ENCODE peak calls at places on chromosomes 13 and 19, in nine cellular contexts. K, C, Y, I, U, W, O, X and B are unnamed samples.
A peak's percentile ranks its signal among the peaks of the same experiment; 100 is the strongest.

GRCh38 chr13:21579754-21580316 is 24.1 kb downstream of the MICU2 start:
- ATAC-seq in K (no peak), W (peak; percentile 94), Y (peak; percentile 67), O (no peak), I (peak; percentile 88), C (no peak), U (peak; percentile 71), X (no peak), B (peak; percentile 39)

GRCh38 chr13:47147784-47148062 is 250.9 kb upstream of the HTR2A start:
- ATAC-seq in C (peak; percentile 14), K (no peak), W (no peak), U (no peak), X (no peak), I (no peak), Y (no peak), O (no peak), B (no peak)

GRCh38 chr19:19050731-19051130 is 13.1 kb upstream of the SLC25A42 start:
- ATAC-seq in Y (no peak), X (no peak), U (no peak), I (no peak), O (no peak), K (no peak), C (no peak), W (no peak), B (no peak)

GRCh38 chr19:14089662-14090508 is 666 bp downstream of the SAMD1 start:
- ATAC-seq in I (peak; percentile 21), W (peak; percentile 18), O (no peak), Y (peak; percentile 25), C (peak; percentile 1), K (peak; percentile 5), U (peak; percentile 19), X (peak; percentile 5), B (peak; percentile 3)

GRCh38 chr13:93758575-93758974 is 532.0 kb downstream of the GPC6 start:
- ATAC-seq in X (no peak), I (no peak), O (no peak), K (no peak), U (no peak), W (peak; percentile 72), Y (peak; percentile 61), C (no peak), B (no peak)

GRCh38 chr13:97423300-97424045 is 10.5 kb upstream of the RAP2A start:
- ATAC-seq in I (no peak), U (no peak), O (peak; percentile 17), W (no peak), Y (no peak), X (no peak), K (peak; percentile 62), C (no peak), B (no peak)

GRCh38 chr19:23531231-23531790 is 136.0 kb upstream of the ZNF91 start:
- ATAC-seq in U (no peak), X (no peak), Y (no peak), W (no peak), K (no peak), I (no peak), C (no peak), O (no peak), B (no peak)

GRCh38 chr13:106407338-106407737 is 128.1 kb downstream of the EFNB2 start:
- ATAC-seq in U (no peak), I (no peak), K (no peak), C (no peak), Y (no peak), W (no peak), O (no peak), X (no peak), B (no peak)

GRCh38 chr19:40923934-40924391 is 41.9 kb upstream of the CYP2A7 start:
- ATAC-seq in X (peak; percentile 88), W (no peak), U (no peak), I (no peak), K (peak; percentile 88), C (peak; percentile 73), O (no peak), Y (no peak), B (no peak)

GRCh38 chr13:23871616-23872220 is 17.5 kb downstream of the MIPEP start:
- ATAC-seq in O (no peak), I (no peak), C (peak; percentile 69), K (peak; percentile 82), Y (no peak), W (no peak), U (no peak), X (no peak), B (no peak)

GRCh38 chr13:98972059-98972458 is 5.8 kb downstream of the DOCK9 start:
- ATAC-seq in W (no peak), K (no peak), X (no peak), C (no peak), U (no peak), O (no peak), I (no peak), Y (no peak), B (no peak)

GRCh38 chr13:84946144-84946543 is 853.1 kb downstream of the SLITRK6 start:
- ATAC-seq in K (no peak), I (no peak), C (no peak), W (no peak), U (no peak), X (no peak), Y (no peak), O (no peak), B (no peak)

GRCh38 chr19:42401365-42402303 is 11.5 kb upstream of the CNFN start:
- ATAC-seq in Y (peak; percentile 76), W (peak; percentile 79), O (peak; percentile 65), X (peak; percentile 82), K (peak; percentile 74), U (peak; percentile 54), I (peak; percentile 83), C (peak; percentile 76), B (peak; percentile 45)

GRCh38 chr13:30845297-30846214 is 60.5 kb upstream of the MEDAG start:
- ATAC-seq in K (peak; percentile 47), X (peak; percentile 47), I (no peak), U (peak; percentile 44), W (peak; percentile 39), O (no peak), Y (no peak), C (peak; percentile 28), B (peak; percentile 15)

GRCh38 chr13:94608586-94608985 is 6.9 kb downstream of the GPR180 start:
- ATAC-seq in I (no peak), U (no peak), C (no peak), O (no peak), K (no peak), Y (no peak), W (no peak), X (no peak), B (no peak)

GRCh38 chr13:51499841-51500240 is 47.0 kb upstream of the INTS6 start:
- ATAC-seq in O (no peak), I (no peak), Y (no peak), U (no peak), K (peak; percentile 73), X (no peak), W (no peak), C (no peak), B (no peak)

GRCh38 chr13:97798171-97798821 is 155.2 kb upstream of the IPO5 start:
- ATAC-seq in Y (no peak), W (no peak), O (no peak), K (no peak), X (no peak), C (no peak), U (no peak), I (no peak), B (peak; percentile 65)

GRCh38 chr13:79501538-79502232 is 20.7 kb downstream of the NDFIP2 start:
- ATAC-seq in O (no peak), U (no peak), C (no peak), I (no peak), K (peak; percentile 20), X (no peak), W (no peak), Y (no peak), B (peak; percentile 89)

GRCh38 chr13:39196957-39197644 is 158.8 kb downstream of the NHLRC3 start:
- ATAC-seq in W (no peak), X (no peak), K (no peak), C (peak; percentile 74), I (no peak), U (no peak), O (no peak), Y (no peak), B (no peak)

GRCh38 chr13:99363949-99364348 is 56.8 kb upstream of the GPR183 start:
- ATAC-seq in C (no peak), O (no peak), X (no peak), W (no peak), U (no peak), K (no peak), Y (no peak), I (no peak), B (no peak)

GRCh38 chr19:14957464-14957863 is 16.2 kb downstream of the OR7C2 start:
- ATAC-seq in C (no peak), U (no peak), K (no peak), Y (no peak), I (no peak), X (no peak), W (no peak), O (no peak), B (no peak)

GRCh38 chr19:13050274-13050673 is 52.4 kb downstream of the LYL1 start:
- ATAC-seq in I (no peak), X (no peak), W (no peak), C (no peak), O (no peak), U (no peak), K (no peak), Y (no peak), B (no peak)

GRCh38 chr13:113862766-113863510 is 938 bp downstream of the GAS6 start:
- ATAC-seq in I (no peak), U (peak; percentile 35), O (peak; percentile 52), W (peak; percentile 14), K (peak; percentile 64), C (peak; percentile 72), Y (no peak), X (peak; percentile 79), B (peak; percentile 29)

GRCh38 chr19:10433131-10433536 is 12.8 kb downstream of the PDE4A start:
- ATAC-seq in C (no peak), W (no peak), Y (no peak), X (no peak), K (peak; percentile 5), I (no peak), U (no peak), O (no peak), B (no peak)

GRCh38 chr13:75437582-75438318 is 44.2 kb downstream of the TBC1D4 start:
- ATAC-seq in U (no peak), W (no peak), Y (no peak), C (peak; percentile 36), O (peak; percentile 70), K (peak; percentile 47), X (no peak), I (no peak), B (no peak)